ENCODE peak calls at places on chromosomes 5 and 9, in seven cellular contexts. N, O, D, Z, R, A and H are unnamed samples.

GRCh38 chr9:124527781-124528180 is 20.6 kb upstream of the NR5A1 start:
- DNase-seq in R (no peak), N (no peak), A (no peak), D (no peak), O (no peak), Z (peak), H (peak)

GRCh38 chr9:16028516-16028915 is 475.7 kb downstream of the CCDC171 start:
- DNase-seq in Z (no peak), O (no peak), A (no peak), R (no peak), N (no peak), D (no peak), H (peak)

GRCh38 chr5:41722359-41722950 is 147.8 kb downstream of the OXCT1 start:
- DNase-seq in A (no peak), R (no peak), Z (no peak), O (no peak), N (no peak), D (no peak), H (no peak)

GRCh38 chr9:137307255-137308101 is 5.4 kb upstream of the NRARP start:
- DNase-seq in Z (no peak), O (no peak), A (peak), N (no peak), D (no peak), R (peak), H (no peak)

GRCh38 chr9:35798658-35799366 is 7.4 kb downstream of the NPR2 start:
- DNase-seq in A (no peak), N (no peak), D (no peak), Z (peak), R (no peak), O (no peak), H (peak)

GRCh38 chr5:95940758-95941682 is 20.6 kb downstream of the ELL2 start:
- DNase-seq in R (peak), N (no peak), D (peak), O (no peak), A (no peak), Z (no peak), H (peak)

GRCh38 chr5:108148715-108149139 is 233.2 kb downstream of the FBXL17 start:
- DNase-seq in R (no peak), D (no peak), A (no peak), Z (peak), N (no peak), O (no peak), H (peak)

GRCh38 chr9:71504636-71505035 is 263.7 kb downstream of the CEMIP2 start:
- DNase-seq in O (no peak), R (no peak), D (no peak), A (no peak), Z (no peak), N (no peak), H (peak)

GRCh38 chr9:98887918-98888510 is 55.7 kb upstream of the COL15A1 start:
- DNase-seq in N (no peak), Z (no peak), O (no peak), A (no peak), R (no peak), D (no peak), H (peak)

GRCh38 chr5:82308416-82308815 is 30.3 kb upstream of the RPS23 start:
- DNase-seq in Z (no peak), O (no peak), D (no peak), R (no peak), A (no peak), N (no peak), H (no peak)

GRCh38 chr9:19875291-19875910 is 86.6 kb upstream of the SLC24A2 start:
- DNase-seq in N (no peak), O (no peak), R (no peak), A (no peak), D (no peak), Z (no peak), H (peak)